ENCODE peak calls at places on chromosome 19, in four cellular contexts. B is AG04450, U is cardiac fibroblast, J is body of pancreas. R is an unnamed sample.

GRCh38 chr19:6362024-6362344 is 653 bp downstream of the CLPP start:
- DNase-seq in B (no peak), U (peak), J (peak), R (no peak)

GRCh38 chr19:31316201-31316951 is 32.9 kb downstream of the TSHZ3 start:
- DNase-seq in B (no peak), U (peak), J (no peak), R (peak)

GRCh38 chr19:23098286-23098685 is 18.5 kb upstream of the ZNF730 start:
- DNase-seq in U (no peak), J (no peak), B (no peak), R (no peak)

GRCh38 chr19:18776288-18776594 is 14.9 kb downstream of the COMP start:
- DNase-seq in U (peak), B (no peak), J (no peak), R (no peak)

GRCh38 chr19:45901432-45901903 is 945 bp downstream of the MYPOP start:
- DNase-seq in U (peak), J (peak), B (no peak), R (no peak)

GRCh38 chr19:46951236-46951986 is 68.2 kb upstream of the NPAS1 start:
- DNase-seq in U (peak), J (no peak), B (no peak), R (peak)

GRCh38 chr19:3108775-3109174 is 14.6 kb downstream of the GNA11 start:
- DNase-seq in J (peak), B (peak), U (peak), R (no peak)

GRCh38 chr19:13823256-13823655 is 28.0 kb downstream of the ZSWIM4 start:
- DNase-seq in B (no peak), J (no peak), U (no peak), R (no peak)

GRCh38 chr19:30090963-30091362 is 148.9 kb downstream of the URI1 start:
- DNase-seq in J (no peak), B (no peak), U (no peak), R (no peak)

GRCh38 chr19:51713319-51714285 is 10.2 kb downstream of the HAS1 start:
- DNase-seq in J (no peak), U (no peak), B (no peak), R (no peak)

GRCh38 chr19:10112037-10112751 is 701 bp downstream of the P2RY11 start:
- DNase-seq in B (no peak), U (no peak), J (no peak), R (no peak)

GRCh38 chr19:1386945-1387683 is 3.4 kb downstream of the NDUFS7 start:
- DNase-seq in J (no peak), B (no peak), U (no peak), R (no peak)

GRCh38 chr19:3397266-3398022 is 31.1 kb downstream of the NFIC start:
- DNase-seq in J (peak), U (no peak), B (no peak), R (no peak)

GRCh38 chr19:46896076-46896794 is 35.4 kb downstream of the ARHGAP35 start:
- DNase-seq in J (peak), B (no peak), U (no peak), R (no peak)

GRCh38 chr19:860481-861098 is 1.1 kb downstream of the CFD start:
- DNase-seq in B (peak), J (peak), U (peak), R (no peak)

GRCh38 chr19:1657632-1658445 is 5.4 kb upstream of the TCF3 start:
- DNase-seq in B (no peak), J (peak), U (no peak), R (no peak)

GRCh38 chr19:30696514-30696913 is 324.3 kb downstream of the ZNF536 start:
- DNase-seq in U (peak), B (no peak), J (peak), R (no peak)

GRCh38 chr19:30228726-30229523 is 143.3 kb upstream of the ZNF536 start:
- DNase-seq in U (peak), B (no peak), J (no peak), R (no peak)

GRCh38 chr19:51735759-51736449 is 12.1 kb upstream of the HAS1 start:
- DNase-seq in B (no peak), J (peak), U (peak), R (peak)

GRCh38 chr19:29560313-29561075 is 34.7 kb downstream of the VSTM2B start:
- DNase-seq in U (no peak), B (no peak), J (no peak), R (no peak)

GRCh38 chr19:15869109-15869555 is 28.7 kb downstream of the CYP4F2 start:
- DNase-seq in U (peak), B (no peak), J (peak), R (no peak)

GRCh38 chr19:8395621-8396082 is 5.5 kb downstream of the RAB11B start:
- DNase-seq in B (no peak), U (no peak), J (no peak), R (no peak)

GRCh38 chr19:18476507-18477041 is 38.6 kb upstream of the ISYNA1 start:
- DNase-seq in J (no peak), B (no peak), U (no peak), R (no peak)

GRCh38 chr19:8575467-8575997 is 1.7 kb downstream of the MYO1F start:
- DNase-seq in J (no peak), U (peak), B (no peak), R (no peak)

GRCh38 chr19:31354919-31355318 is 5.7 kb upstream of the TSHZ3 start:
- DNase-seq in B (no peak), J (no peak), U (no peak), R (no peak)

GRCh38 chr19:2419754-2420153 is 7.6 kb downstream of the TIMM13 start:
- DNase-seq in U (no peak), J (no peak), B (no peak), R (no peak)

GRCh38 chr19:14339741-14340140 is 41.5 kb upstream of the ADGRE5 start:
- DNase-seq in J (no peak), B (no peak), U (no peak), R (no peak)

GRCh38 chr19:18100710-18101109 is 3.1 kb downstream of the MAST3 start:
- DNase-seq in J (no peak), U (no peak), B (no peak), R (no peak)

GRCh38 chr19:13969897-13970296 is 17.6 kb downstream of the DCAF15 start:
- DNase-seq in B (no peak), U (no peak), J (no peak), R (no peak)

GRCh38 chr19:35058370-35058769 is 16.8 kb downstream of the HPN start:
- DNase-seq in J (no peak), B (no peak), U (no peak), R (no peak)

GRCh38 chr19:55443824-55444719 is 972 bp upstream of the SHISA7 start:
- DNase-seq in J (no peak), B (no peak), U (no peak), R (no peak)

GRCh38 chr19:21848706-21849105 is 12.7 kb upstream of the ZNF43 start:
- DNase-seq in U (peak), J (no peak), B (peak), R (no peak)

GRCh38 chr19:38729653-38730469 is 14.4 kb downstream of the CAPN12 start:
- DNase-seq in B (no peak), J (peak), U (peak), R (no peak)

GRCh38 chr19:17202713-17203112 is 12.4 kb upstream of the USE1 start:
- DNase-seq in J (no peak), U (no peak), B (no peak), R (no peak)

GRCh38 chr19:36524617-36525016 is 3.5 kb downstream of the ZNF260 start:
- DNase-seq in U (no peak), J (no peak), B (no peak), R (no peak)

GRCh38 chr19:36528194-36528920 is at the start of gene ZNF260:
- DNase-seq in B (peak), J (peak), U (peak), R (peak)

GRCh38 chr19:36527873-36528193 is 238 bp downstream of the ZNF260 start:
- DNase-seq in J (no peak), U (no peak), B (no peak), R (no peak)

GRCh38 chr19:36528921-36529518 is 949 bp upstream of the ZNF260 start:
- DNase-seq in U (no peak), J (peak), B (no peak), R (no peak)

GRCh38 chr19:36526581-36526980 is 1.5 kb downstream of the ZNF260 start:
- DNase-seq in J (no peak), B (no peak), U (no peak), R (no peak)
- H3K4me3 ChIP-seq in J (no peak), B (peak), U (peak), R (no peak)

GRCh38 chr19:12767150-12767549 is 8.2 kb downstream of the HOOK2 start:
- DNase-seq in B (no peak), U (no peak), J (no peak), R (no peak)

GRCh38 chr19:12767666-12768065 is 7.7 kb downstream of the HOOK2 start:
- DNase-seq in B (no peak), U (no peak), J (no peak), R (no peak)

GRCh38 chr19:12764698-12765097 is 10.7 kb downstream of the HOOK2 start:
- DNase-seq in U (no peak), B (no peak), J (no peak), R (no peak)

GRCh38 chr19:12763100-12763499 is 11.5 kb downstream of the BEST2 start:
- DNase-seq in U (no peak), B (no peak), J (no peak), R (no peak)

DNA sequence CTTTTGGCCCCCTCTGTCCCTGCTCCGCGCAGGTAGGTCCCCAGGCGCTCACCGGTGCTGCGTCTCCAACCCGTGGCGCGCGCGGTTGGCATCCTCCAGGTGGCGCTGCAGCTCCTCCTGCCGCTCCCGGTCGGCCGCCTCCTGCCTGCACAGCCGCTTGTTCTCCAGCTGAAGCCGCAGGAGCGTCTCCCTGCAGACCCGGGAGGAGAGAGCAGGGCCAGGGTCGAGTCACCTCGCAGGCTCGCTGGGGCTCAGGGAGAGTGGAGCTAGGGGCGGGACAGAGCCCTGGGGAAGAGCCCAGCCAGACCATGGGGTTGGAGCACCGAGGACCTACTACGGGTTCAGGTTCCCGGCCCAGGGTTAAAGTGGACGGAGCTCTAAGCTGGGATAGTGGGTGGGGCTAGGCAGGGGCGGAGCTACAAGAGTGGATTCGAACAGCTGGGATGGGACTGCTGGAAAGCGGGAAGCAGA is 9.3 kb downstream of the HOOK2 start:
- DNase-seq in B (peak), J (peak), U (peak), R (no peak)
- H3K4me3 ChIP-seq in B (peak), J (no peak), U (peak), R (peak)

GRCh38 chr19:48634424-48635262 is 2.5 kb downstream of the DBP start:
- DNase-seq in B (peak), J (peak), U (peak), R (peak)
- H3K4me3 ChIP-seq in B (peak), J (no peak), U (no peak), R (peak)

DNA sequence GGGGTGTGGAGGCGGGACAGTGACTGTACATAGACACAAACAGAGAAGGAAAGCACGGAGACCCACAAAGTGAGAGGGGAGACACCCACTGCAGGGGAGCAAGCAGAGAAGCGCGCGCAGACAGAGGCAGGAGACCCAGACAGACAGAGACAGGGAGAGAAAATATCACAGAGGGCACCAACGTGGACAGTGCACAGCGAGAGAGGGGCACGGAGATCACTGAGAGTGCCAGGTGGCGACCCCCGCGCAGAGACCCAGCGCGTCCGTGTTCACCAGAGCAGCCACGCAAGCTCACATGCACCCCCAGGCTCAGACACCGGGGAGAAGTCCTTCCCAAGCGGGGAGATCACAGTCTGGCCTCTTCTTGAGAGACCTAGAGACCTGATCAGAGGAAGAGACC is 1.4 kb upstream of the CACNG7 start:
- DNase-seq in U (no peak), B (no peak), J (no peak), R (no peak)
- H3K4me3 ChIP-seq in U (no peak), B (peak), J (no peak), R (peak)

R was measured in skeletal muscle cell.